ENCODE peak calls at places on chromosomes 13 and 19, in eight cellular contexts. T is adipocyte, I is iPS DF 6.9, B is fibroblast of lung, H is upper lobe of right lung, C is colonic mucosa, A is pancreas, W is thoracic aorta. M is an unnamed sample. For H3K36me3, the result is how much of the 10 kb centered on the place peaks cover.

GRCh38 chr19:54245936-54246335 is 3.3 kb upstream of the LILRA6 start:
- DNase-seq in T (no peak), I (no peak), B (no peak), H (no peak), C (no peak), A (no peak), W (no peak), M (no peak)

GRCh38 chr13:18998389-18998788 is 183.2 kb downstream of the TUBA3C start:
- DNase-seq in T (no peak), I (no peak), B (no peak), H (no peak), C (no peak), A (no peak), W (no peak), M (no peak)

GRCh38 chr13:112722433-112723250 is 32.8 kb downstream of the ATP11A start:
- DNase-seq in T (peak), I (no peak), B (peak), H (peak), C (no peak), A (peak), W (no peak), M (no peak)

GRCh38 chr19:44856438-44857083 is 10.5 kb downstream of the NECTIN2 start:
- DNase-seq in T (no peak), I (no peak), B (peak), H (no peak), C (no peak), A (peak), W (no peak), M (no peak)

GRCh38 chr19:22261596-22261995 is 24.6 kb upstream of the ZNF729 start:
- DNase-seq in T (no peak), I (no peak), B (no peak), H (no peak), C (no peak), A (no peak), W (no peak), M (no peak)

GRCh38 chr19:35154535-35155406 is at the start of gene FXYD5:
- DNase-seq in T (peak), I (no peak), B (peak), H (peak), C (peak), A (no peak), W (peak), M (peak)

GRCh38 chr13:82713681-82714405 is 1168.4 kb downstream of the SLITRK1 start:
- DNase-seq in T (peak), I (no peak), B (peak), H (no peak), C (no peak), A (no peak), W (no peak), M (no peak)

GRCh38 chr19:31510635-31511034 is 161.4 kb upstream of the TSHZ3 start:
- DNase-seq in T (no peak), I (no peak), B (no peak), H (no peak), C (no peak), A (no peak), W (no peak), M (no peak)

GRCh38 chr19:49987159-49987698 is 26.3 kb upstream of the SIGLEC11 start:
- DNase-seq in T (peak), I (peak), B (peak), H (peak), C (peak), A (peak), W (peak), M (peak)

GRCh38 chr19:48558018-48558684 is 6.2 kb downstream of the SULT2B1 start:
- DNase-seq in T (peak), I (no peak), B (peak), H (no peak), C (peak), A (peak), W (no peak), M (no peak)

GRCh38 chr13:110187501-110188161 is 119.3 kb downstream of the COL4A1 start:
- DNase-seq in T (peak), I (no peak), B (peak), H (peak), C (no peak), A (peak), W (no peak), M (no peak)

GRCh38 chr19:46186717-46187101 is 38.7 kb downstream of the IGFL2 start:
- DNase-seq in T (no peak), I (no peak), B (no peak), H (no peak), C (no peak), A (no peak), W (no peak), M (no peak)

GRCh38 chr13:21033224-21033855 is 28.0 kb downstream of the LATS2 start:
- DNase-seq in T (peak), I (no peak), B (peak), H (no peak), C (no peak), A (peak), W (no peak), M (no peak)

GRCh38 chr19:22797040-22797439 is 13.1 kb upstream of the ZNF99 start:
- DNase-seq in T (no peak), I (no peak), B (no peak), H (no peak), C (no peak), A (no peak), W (no peak), M (no peak)

GRCh38 chr19:55283548-55284393 is at the start of gene BRSK1:
- DNase-seq in T (peak), I (no peak), B (peak), H (no peak), C (no peak), A (no peak), W (no peak), M (peak)

GRCh38 chr19:9406798-9407352 is 28.5 kb downstream of the ZNF266 start:
- DNase-seq in T (peak), I (no peak), B (peak), H (peak), C (peak), A (peak), W (no peak), M (peak)

GRCh38 chr13:109100705-109101104 is 471.3 kb downstream of the MYO16 start:
- DNase-seq in T (no peak), I (no peak), B (peak), H (no peak), C (no peak), A (no peak), W (no peak), M (no peak)

GRCh38 chr19:17184381-17184841 is 30.7 kb upstream of the USE1 start:
- DNase-seq in T (no peak), I (no peak), B (no peak), H (no peak), C (no peak), A (no peak), W (no peak), M (peak)

GRCh38 chr19:51002542-51003311 is 1.3 kb upstream of the KLK8 start:
- DNase-seq in T (no peak), I (no peak), B (no peak), H (no peak), C (peak), A (no peak), W (no peak), M (no peak)

GRCh38 chr13:23558675-23559536 is 11.3 kb upstream of the TNFRSF19 start:
- DNase-seq in T (peak), I (no peak), B (peak), H (peak), C (no peak), A (no peak), W (no peak), M (no peak)

GRCh38 chr19:49591731-49592485 is 926 bp downstream of the PRR12 start:
- DNase-seq in T (peak), I (no peak), B (peak), H (peak), C (peak), A (peak), W (no peak), M (peak)

GRCh38 chr13:40530961-40531360 is 135.5 kb downstream of the FOXO1 start:
- DNase-seq in T (no peak), I (no peak), B (no peak), H (no peak), C (no peak), A (no peak), W (no peak), M (no peak)

GRCh38 chr13:40534456-40534855 is 132.0 kb downstream of the FOXO1 start:
- DNase-seq in T (no peak), I (no peak), B (peak), H (no peak), C (no peak), A (peak), W (no peak), M (no peak)

GRCh38 chr13:40527914-40528313 is 138.5 kb downstream of the FOXO1 start:
- DNase-seq in T (no peak), I (no peak), B (no peak), H (no peak), C (no peak), A (no peak), W (no peak), M (no peak)

GRCh38 chr13:40533072-40533471 is 133.4 kb downstream of the FOXO1 start:
- DNase-seq in T (no peak), I (no peak), B (no peak), H (no peak), C (no peak), A (no peak), W (no peak), M (no peak)

GRCh38 chr13:40528881-40529280 is 137.6 kb downstream of the FOXO1 start:
- DNase-seq in T (no peak), I (no peak), B (no peak), H (no peak), C (no peak), A (no peak), W (no peak), M (no peak)
- H3K36me3 ChIP-seq in T (under half), I (under half), B (under half), H (under half), C (under half), A (under half), W (under half), M (under half)

GRCh38 chr19:4096049-4096892 is 27.7 kb downstream of the MAP2K2 start:
- DNase-seq in T (no peak), I (no peak), B (no peak), H (no peak), C (peak), A (no peak), W (no peak), M (no peak)

GRCh38 chr19:4099054-4099764 is 24.7 kb downstream of the MAP2K2 start:
- DNase-seq in T (no peak), I (no peak), B (no peak), H (peak), C (no peak), A (no peak), W (no peak), M (no peak)

GRCh38 chr19:4100647-4101495 is 23.1 kb downstream of the MAP2K2 start:
- DNase-seq in T (no peak), I (no peak), B (no peak), H (no peak), C (no peak), A (no peak), W (no peak), M (no peak)

GRCh38 chr19:4097501-4097900 is 26.4 kb downstream of the MAP2K2 start:
- DNase-seq in T (no peak), I (no peak), B (no peak), H (no peak), C (no peak), A (no peak), W (no peak), M (no peak)

GRCh38 chr19:4098493-4098892 is 25.4 kb downstream of the MAP2K2 start:
- DNase-seq in T (no peak), I (no peak), B (no peak), H (no peak), C (no peak), A (no peak), W (no peak), M (no peak)
- H3K36me3 ChIP-seq in T (half or more), I (half or more), B (under half), H (half or more), C (under half), A (under half), W (under half), M (under half)

DNA sequence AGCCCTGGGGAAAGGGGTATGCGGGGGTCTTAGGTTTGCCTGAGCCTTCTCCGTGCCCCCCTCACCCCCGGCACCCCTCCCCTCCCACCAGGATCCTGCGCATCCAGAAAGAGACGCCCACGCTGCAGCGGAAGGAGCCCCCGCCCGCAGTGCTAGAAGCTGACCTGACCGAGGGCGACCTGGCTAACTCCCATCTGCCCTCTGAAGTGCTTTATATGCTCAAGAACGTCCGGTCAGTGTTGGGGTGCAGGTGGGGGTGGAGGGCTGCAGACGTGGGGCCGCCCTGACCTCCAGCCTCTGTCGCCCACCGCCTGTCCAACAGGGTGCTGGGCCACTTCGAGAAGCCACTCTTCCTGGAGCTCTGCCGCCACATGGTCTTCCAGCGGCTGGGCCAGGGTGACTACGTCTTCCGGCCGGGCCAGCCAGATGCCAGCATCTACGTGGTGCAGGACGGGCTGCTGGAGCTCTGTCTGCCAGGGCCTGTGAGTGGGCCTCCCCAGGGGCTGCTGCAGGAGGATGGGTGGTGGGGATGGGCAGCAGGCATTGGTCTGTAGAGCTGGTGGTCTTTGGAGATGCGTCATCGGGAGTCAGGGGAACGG is 4.4 kb downstream of the PNPLA6 start:
- DNase-seq in T (no peak), I (no peak), B (no peak), H (no peak), C (no peak), A (no peak), W (no peak), M (no peak)
- H3K36me3 ChIP-seq in T (under half), I (under half), B (under half), H (half or more), C (under half), A (under half), W (half or more), M (under half)

GRCh38 chr13:48072304-48072703 is 22.6 kb downstream of the MED4 start:
- DNase-seq in T (no peak), I (no peak), B (no peak), H (no peak), C (no peak), A (no peak), W (no peak), M (no peak)

GRCh38 chr13:48074006-48074405 is 20.9 kb downstream of the MED4 start:
- DNase-seq in T (no peak), I (no peak), B (no peak), H (no peak), C (no peak), A (no peak), W (no peak), M (no peak)

GRCh38 chr13:48072787-48073186 is 22.1 kb downstream of the MED4 start:
- DNase-seq in T (no peak), I (no peak), B (no peak), H (no peak), C (no peak), A (no peak), W (no peak), M (no peak)

GRCh38 chr13:48081739-48082138 is 13.2 kb downstream of the MED4 start:
- DNase-seq in T (no peak), I (no peak), B (no peak), H (no peak), C (no peak), A (no peak), W (no peak), M (no peak)

DNA sequence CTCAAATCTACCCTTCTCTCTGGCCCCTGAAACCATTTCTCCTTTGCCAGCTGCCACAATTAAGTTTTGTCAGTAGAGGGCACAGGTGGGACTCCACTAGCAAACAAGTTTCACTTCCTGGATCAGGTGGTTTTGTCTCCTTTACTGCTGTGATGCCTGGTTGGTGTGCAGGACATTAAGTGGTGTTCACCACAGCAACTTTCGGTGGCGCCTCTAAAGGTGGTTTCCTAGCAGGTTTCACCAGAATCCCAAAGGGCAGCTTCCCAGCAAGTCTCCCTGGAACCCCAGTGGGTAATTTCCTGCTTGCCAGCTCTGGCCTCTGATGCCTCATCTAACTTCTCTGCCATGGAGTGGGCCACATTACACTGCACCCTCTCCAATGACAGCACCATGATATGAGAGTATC is 16.6 kb downstream of the MED4 start:
- DNase-seq in T (no peak), I (no peak), B (peak), H (no peak), C (no peak), A (no peak), W (no peak), M (no peak)
- H3K36me3 ChIP-seq in T (half or more), I (under half), B (under half), H (half or more), C (under half), A (under half), W (half or more), M (half or more)

DNA sequence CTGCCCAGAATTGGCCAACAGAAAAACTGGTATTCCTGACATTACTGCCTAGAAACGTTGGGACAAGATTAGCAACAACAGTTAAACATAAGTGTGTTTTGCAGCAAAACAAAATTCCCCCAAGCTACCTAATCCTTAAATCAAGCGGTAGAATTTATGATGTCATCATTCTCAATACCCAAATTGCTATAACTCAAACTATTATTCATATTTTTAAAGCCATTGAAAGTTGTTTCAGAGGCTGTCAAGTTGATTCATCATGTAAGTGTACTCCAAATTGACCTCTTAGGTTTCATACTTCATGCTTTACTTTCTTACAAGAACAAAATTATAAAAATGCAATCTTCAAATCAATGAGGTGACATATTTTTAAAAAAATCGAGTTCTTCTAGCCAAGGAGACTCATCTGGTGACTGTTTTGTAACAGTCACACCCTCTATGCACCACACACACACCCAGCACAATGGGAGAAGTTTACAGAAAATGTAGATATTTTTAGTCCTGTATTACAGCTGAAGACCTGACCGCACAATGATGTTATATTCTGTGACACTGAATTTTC is 345.1 kb upstream of the OBI1 start:
- DNase-seq in T (no peak), I (no peak), B (no peak), H (no peak), C (no peak), A (no peak), W (no peak), M (no peak)
- H3K36me3 ChIP-seq in T (under half), I (under half), B (under half), H (under half), C (under half), A (under half), W (under half), M (under half)

DNA sequence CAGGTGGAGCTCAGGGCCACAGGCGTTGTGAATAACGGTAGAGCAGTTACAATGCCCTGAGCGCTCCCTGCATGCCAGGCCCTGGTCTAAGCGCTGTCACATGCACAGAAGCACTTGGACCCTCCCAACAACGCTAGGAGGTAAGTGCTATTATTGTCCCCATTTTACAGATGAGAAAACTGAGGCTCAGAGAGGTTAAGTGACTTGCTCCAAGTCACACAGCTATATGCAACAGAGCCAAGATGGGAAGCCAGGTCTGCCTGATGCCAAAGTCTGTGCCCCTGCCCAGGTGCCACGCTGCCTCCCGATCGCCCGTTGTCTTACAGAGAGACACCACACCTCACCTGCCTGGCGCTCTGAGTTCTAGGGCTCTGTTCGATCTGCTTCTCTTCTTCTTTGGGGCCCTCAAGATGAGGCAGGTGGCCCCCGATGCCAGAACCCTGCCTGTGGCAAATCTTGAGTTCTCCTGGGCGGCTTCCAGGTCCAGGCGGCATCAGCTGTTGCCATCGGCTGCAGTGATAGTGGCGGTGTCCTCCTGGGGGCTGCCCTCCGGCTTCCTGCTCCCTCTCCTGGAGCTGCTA is 20.0 kb downstream of the YIPF2 start:
- DNase-seq in T (no peak), I (no peak), B (no peak), H (no peak), C (no peak), A (no peak), W (no peak), M (no peak)
- H3K36me3 ChIP-seq in T (under half), I (under half), B (under half), H (under half), C (under half), A (under half), W (under half), M (under half)

GRCh38 chr19:43507880-43508279 is 3.3 kb upstream of the PHLDB3 start:
- DNase-seq in T (no peak), I (no peak), B (no peak), H (no peak), C (no peak), A (no peak), W (no peak), M (no peak)
- H3K36me3 ChIP-seq in T (under half), I (under half), B (under half), H (under half), C (under half), A (under half), W (under half), M (under half)

DNA sequence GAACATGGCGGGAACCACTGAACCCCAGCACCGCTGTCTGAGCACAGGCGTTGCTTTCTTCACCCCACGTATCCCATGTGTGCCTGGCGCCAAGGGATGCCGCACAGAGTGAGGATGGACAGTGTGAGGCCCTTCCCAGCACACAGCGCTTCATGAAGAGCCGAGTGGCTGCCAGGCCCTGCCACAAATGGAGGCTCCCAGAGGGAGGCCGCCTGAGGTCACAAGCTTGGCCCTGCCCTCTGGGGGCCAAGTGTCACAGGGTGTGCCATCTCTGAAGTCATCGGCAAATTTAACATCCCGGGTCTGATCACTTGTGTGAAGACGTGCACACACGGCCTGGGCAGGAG is 24.4 kb downstream of the MPND start:
- DNase-seq in T (no peak), I (no peak), B (no peak), H (no peak), C (no peak), A (no peak), W (no peak), M (no peak)
- H3K36me3 ChIP-seq in T (under half), I (under half), B (under half), H (under half), C (under half), A (under half), W (under half), M (under half)

M was measured in CD8-positive, alpha-beta memory T cell.